ENCODE peak calls at places on chromosome 14, in ten cellular contexts. One of them, this sample, is unnamed.

GRCh38 chr14:90019824-90020523 is 41.8 kb upstream of the KCNK13 start:
- DNase-seq in ovary: no peak
- DNase-seq in bronchial epithelial cell: no peak
- DNase-seq in astrocyte of the spinal cord: no peak
- DNase-seq in upper lobe of right lung: no peak
- DNase-seq in fibroblast of the aortic adventitia: no peak
- DNase-seq in tibial artery: no peak
- DNase-seq in mammary epithelial cell: no peak
- DNase-seq in AG09309: no peak
- DNase-seq in cardiac fibroblast: no peak
- DNase-seq in this sample: no peak

GRCh38 chr14:78153069-78153351 is 17.2 kb upstream of the NRXN3 start:
- DNase-seq in mammary epithelial cell: no peak
- DNase-seq in ovary: no peak
- DNase-seq in fibroblast of the aortic adventitia: peak
- DNase-seq in bronchial epithelial cell: peak
- DNase-seq in AG09309: no peak
- DNase-seq in upper lobe of right lung: no peak
- DNase-seq in cardiac fibroblast: peak
- DNase-seq in astrocyte of the spinal cord: peak
- DNase-seq in tibial artery: no peak
- DNase-seq in this sample: peak

GRCh38 chr14:103943673-103944072 is 1.3 kb upstream of the RD3L start:
- DNase-seq in fibroblast of the aortic adventitia: no peak
- DNase-seq in ovary: no peak
- DNase-seq in upper lobe of right lung: no peak
- DNase-seq in astrocyte of the spinal cord: no peak
- DNase-seq in mammary epithelial cell: no peak
- DNase-seq in cardiac fibroblast: no peak
- DNase-seq in tibial artery: no peak
- DNase-seq in AG09309: no peak
- DNase-seq in bronchial epithelial cell: no peak
- DNase-seq in this sample: no peak

GRCh38 chr14:72810201-72810600 is 83.7 kb downstream of the DPF3 start:
- DNase-seq in AG09309: no peak
- DNase-seq in astrocyte of the spinal cord: no peak
- DNase-seq in mammary epithelial cell: no peak
- DNase-seq in bronchial epithelial cell: peak
- DNase-seq in ovary: no peak
- DNase-seq in upper lobe of right lung: no peak
- DNase-seq in cardiac fibroblast: peak
- DNase-seq in fibroblast of the aortic adventitia: no peak
- DNase-seq in tibial artery: no peak
- DNase-seq in this sample: peak

GRCh38 chr14:34052658-34053014 is 101.8 kb upstream of the EGLN3 start:
- DNase-seq in ovary: no peak
- DNase-seq in bronchial epithelial cell: peak
- DNase-seq in tibial artery: no peak
- DNase-seq in fibroblast of the aortic adventitia: no peak
- DNase-seq in AG09309: no peak
- DNase-seq in cardiac fibroblast: peak
- DNase-seq in upper lobe of right lung: no peak
- DNase-seq in astrocyte of the spinal cord: peak
- DNase-seq in mammary epithelial cell: peak
- DNase-seq in this sample: peak

GRCh38 chr14:103057372-103058208 is at the start of gene CDC42BPB:
- DNase-seq in upper lobe of right lung: peak
- DNase-seq in cardiac fibroblast: peak
- DNase-seq in astrocyte of the spinal cord: peak
- DNase-seq in ovary: peak
- DNase-seq in AG09309: peak
- DNase-seq in tibial artery: peak
- DNase-seq in mammary epithelial cell: peak
- DNase-seq in bronchial epithelial cell: peak
- DNase-seq in fibroblast of the aortic adventitia: peak
- DNase-seq in this sample: peak

GRCh38 chr14:51862171-51862838 is 1.9 kb downstream of the GNG2 start:
- DNase-seq in bronchial epithelial cell: no peak
- DNase-seq in ovary: no peak
- DNase-seq in fibroblast of the aortic adventitia: no peak
- DNase-seq in AG09309: no peak
- DNase-seq in astrocyte of the spinal cord: no peak
- DNase-seq in upper lobe of right lung: no peak
- DNase-seq in tibial artery: no peak
- DNase-seq in cardiac fibroblast: peak
- DNase-seq in mammary epithelial cell: no peak
- DNase-seq in this sample: no peak

GRCh38 chr14:61304678-61305077 is 16.7 kb upstream of the PRKCH start:
- DNase-seq in tibial artery: no peak
- DNase-seq in astrocyte of the spinal cord: no peak
- DNase-seq in ovary: no peak
- DNase-seq in fibroblast of the aortic adventitia: no peak
- DNase-seq in bronchial epithelial cell: no peak
- DNase-seq in AG09309: no peak
- DNase-seq in cardiac fibroblast: peak
- DNase-seq in upper lobe of right lung: no peak
- DNase-seq in mammary epithelial cell: no peak
- DNase-seq in this sample: no peak

GRCh38 chr14:101845896-101846295 is 84.4 kb downstream of the PPP2R5C start:
- DNase-seq in mammary epithelial cell: no peak
- DNase-seq in ovary: no peak
- DNase-seq in bronchial epithelial cell: no peak
- DNase-seq in upper lobe of right lung: no peak
- DNase-seq in cardiac fibroblast: no peak
- DNase-seq in tibial artery: no peak
- DNase-seq in AG09309: no peak
- DNase-seq in astrocyte of the spinal cord: no peak
- DNase-seq in fibroblast of the aortic adventitia: no peak
- DNase-seq in this sample: no peak

GRCh38 chr14:93030761-93031160 is 85.0 kb downstream of the ITPK1 start:
- DNase-seq in fibroblast of the aortic adventitia: no peak
- DNase-seq in mammary epithelial cell: no peak
- DNase-seq in astrocyte of the spinal cord: no peak
- DNase-seq in upper lobe of right lung: no peak
- DNase-seq in ovary: no peak
- DNase-seq in tibial artery: no peak
- DNase-seq in AG09309: no peak
- DNase-seq in bronchial epithelial cell: no peak
- DNase-seq in cardiac fibroblast: no peak
- DNase-seq in this sample: no peak

GRCh38 chr14:84809158-84809557 is 720.8 kb upstream of the FLRT2 start:
- DNase-seq in upper lobe of right lung: no peak
- DNase-seq in astrocyte of the spinal cord: no peak
- DNase-seq in mammary epithelial cell: no peak
- DNase-seq in ovary: no peak
- DNase-seq in AG09309: no peak
- DNase-seq in bronchial epithelial cell: no peak
- DNase-seq in cardiac fibroblast: no peak
- DNase-seq in tibial artery: no peak
- DNase-seq in fibroblast of the aortic adventitia: no peak
- DNase-seq in this sample: no peak

GRCh38 chr14:50875359-50876090 is 3.7 kb downstream of the ABHD12B start:
- DNase-seq in cardiac fibroblast: peak
- DNase-seq in bronchial epithelial cell: no peak
- DNase-seq in mammary epithelial cell: no peak
- DNase-seq in fibroblast of the aortic adventitia: peak
- DNase-seq in tibial artery: no peak
- DNase-seq in upper lobe of right lung: no peak
- DNase-seq in ovary: no peak
- DNase-seq in AG09309: no peak
- DNase-seq in astrocyte of the spinal cord: peak
- DNase-seq in this sample: no peak

GRCh38 chr14:83826838-83827237 is 1703.1 kb upstream of the FLRT2 start:
- DNase-seq in cardiac fibroblast: peak
- DNase-seq in astrocyte of the spinal cord: peak
- DNase-seq in tibial artery: no peak
- DNase-seq in upper lobe of right lung: no peak
- DNase-seq in mammary epithelial cell: no peak
- DNase-seq in bronchial epithelial cell: peak
- DNase-seq in fibroblast of the aortic adventitia: peak
- DNase-seq in ovary: no peak
- DNase-seq in AG09309: no peak
- DNase-seq in this sample: no peak

GRCh38 chr14:54174437-54174836 is 217.8 kb upstream of the BMP4 start:
- DNase-seq in astrocyte of the spinal cord: no peak
- DNase-seq in fibroblast of the aortic adventitia: peak
- DNase-seq in ovary: no peak
- DNase-seq in mammary epithelial cell: no peak
- DNase-seq in bronchial epithelial cell: no peak
- DNase-seq in tibial artery: no peak
- DNase-seq in upper lobe of right lung: no peak
- DNase-seq in AG09309: no peak
- DNase-seq in cardiac fibroblast: no peak
- DNase-seq in this sample: no peak

GRCh38 chr14:50475460-50475859 is 56.9 kb downstream of the MAP4K5 start:
- DNase-seq in AG09309: no peak
- DNase-seq in cardiac fibroblast: peak
- DNase-seq in bronchial epithelial cell: peak
- DNase-seq in upper lobe of right lung: no peak
- DNase-seq in tibial artery: no peak
- DNase-seq in astrocyte of the spinal cord: no peak
- DNase-seq in ovary: no peak
- DNase-seq in mammary epithelial cell: peak
- DNase-seq in fibroblast of the aortic adventitia: no peak
- DNase-seq in this sample: peak

GRCh38 chr14:96261772-96262485 is 5.9 kb downstream of the BDKRB1 start:
- DNase-seq in bronchial epithelial cell: no peak
- DNase-seq in cardiac fibroblast: no peak
- DNase-seq in mammary epithelial cell: no peak
- DNase-seq in fibroblast of the aortic adventitia: no peak
- DNase-seq in ovary: no peak
- DNase-seq in tibial artery: no peak
- DNase-seq in AG09309: no peak
- DNase-seq in astrocyte of the spinal cord: no peak
- DNase-seq in upper lobe of right lung: no peak
- DNase-seq in this sample: no peak
- TF ChIP-seq CTCF in bronchial epithelial cell: no peak
- TF ChIP-seq CTCF in cardiac fibroblast: no peak
- TF ChIP-seq CTCF in mammary epithelial cell: no peak
- TF ChIP-seq CTCF in fibroblast of the aortic adventitia: no peak
- TF ChIP-seq CTCF in ovary: no peak
- TF ChIP-seq CTCF in tibial artery: no peak
- TF ChIP-seq CTCF in AG09309: no peak
- TF ChIP-seq CTCF in astrocyte of the spinal cord: no peak
- TF ChIP-seq CTCF in upper lobe of right lung: no peak
- TF ChIP-seq CTCF in this sample: no peak

DNA sequence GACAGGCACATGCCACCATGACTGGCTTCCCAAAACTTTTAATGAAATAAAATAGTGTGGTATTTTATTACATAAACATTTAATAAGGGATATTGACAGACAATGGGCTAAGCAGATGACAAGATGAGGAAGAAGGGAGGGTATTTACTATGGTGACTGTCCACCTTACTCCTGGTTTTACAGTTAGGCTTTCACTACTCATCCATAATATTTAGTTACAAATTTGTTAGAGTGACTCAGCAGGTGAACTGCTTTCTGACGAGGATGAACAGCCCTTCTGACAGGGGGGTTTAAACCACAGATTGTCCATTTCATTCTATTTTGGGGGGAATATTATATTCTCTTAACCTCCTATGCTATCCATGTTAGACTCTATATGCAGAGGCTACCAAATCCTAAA is 3.6 kb upstream of the PALS1 start:
- DNase-seq in bronchial epithelial cell: no peak
- DNase-seq in AG09309: no peak
- DNase-seq in tibial artery: no peak
- DNase-seq in fibroblast of the aortic adventitia: no peak
- DNase-seq in cardiac fibroblast: no peak
- DNase-seq in astrocyte of the spinal cord: no peak
- DNase-seq in upper lobe of right lung: no peak
- DNase-seq in ovary: no peak
- DNase-seq in mammary epithelial cell: no peak
- DNase-seq in this sample: no peak
- H3K4me3 ChIP-seq in bronchial epithelial cell: no peak
- H3K4me3 ChIP-seq in AG09309: no peak
- H3K4me3 ChIP-seq in tibial artery: no peak
- H3K4me3 ChIP-seq in fibroblast of the aortic adventitia: no peak
- H3K4me3 ChIP-seq in cardiac fibroblast: no peak
- H3K4me3 ChIP-seq in astrocyte of the spinal cord: no peak
- H3K4me3 ChIP-seq in upper lobe of right lung: no peak
- H3K4me3 ChIP-seq in ovary: no peak
- H3K4me3 ChIP-seq in mammary epithelial cell: no peak
- H3K4me3 ChIP-seq in this sample: no peak

GRCh38 chr14:23385840-23386657 is 9.2 kb downstream of the CMTM5 start:
- DNase-seq in cardiac fibroblast: no peak
- DNase-seq in ovary: no peak
- DNase-seq in mammary epithelial cell: no peak
- DNase-seq in AG09309: no peak
- DNase-seq in upper lobe of right lung: no peak
- DNase-seq in astrocyte of the spinal cord: no peak
- DNase-seq in tibial artery: no peak
- DNase-seq in fibroblast of the aortic adventitia: no peak
- DNase-seq in bronchial epithelial cell: no peak
- DNase-seq in this sample: no peak
- TF ChIP-seq CTCF in cardiac fibroblast: no peak
- TF ChIP-seq CTCF in ovary: no peak
- TF ChIP-seq CTCF in mammary epithelial cell: no peak
- TF ChIP-seq CTCF in AG09309: no peak
- TF ChIP-seq CTCF in upper lobe of right lung: no peak
- TF ChIP-seq CTCF in astrocyte of the spinal cord: no peak
- TF ChIP-seq CTCF in tibial artery: no peak
- TF ChIP-seq CTCF in fibroblast of the aortic adventitia: no peak
- TF ChIP-seq CTCF in bronchial epithelial cell: no peak
- TF ChIP-seq CTCF in this sample: no peak

DNA sequence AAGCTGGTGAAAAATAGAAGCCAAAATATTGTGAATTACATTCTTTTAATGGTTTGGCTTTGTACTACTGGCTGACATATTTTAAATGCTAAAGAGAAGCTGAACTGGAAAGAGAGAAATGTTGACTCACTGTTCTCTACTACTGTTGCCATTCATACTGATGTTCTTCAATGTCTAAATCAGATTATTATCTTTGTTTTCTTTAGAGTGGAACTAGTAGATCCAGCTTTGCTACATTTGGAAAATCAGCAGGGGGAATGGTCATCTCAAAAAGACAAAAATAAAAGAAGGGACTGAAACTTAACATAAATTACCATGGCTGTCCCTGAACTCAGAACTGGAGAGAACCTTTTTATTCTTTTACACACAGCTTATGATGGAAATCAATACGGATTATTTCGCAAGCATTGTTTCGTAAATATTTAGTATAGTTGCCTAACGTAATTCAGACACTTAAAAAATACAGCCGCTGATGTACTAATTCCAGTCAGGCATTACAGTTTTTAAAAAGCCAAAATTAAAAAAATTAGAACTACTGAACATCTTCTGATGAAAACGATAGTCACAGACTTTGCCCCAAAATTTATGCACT is 76.3 kb upstream of the OTX2 start:
- DNase-seq in cardiac fibroblast: no peak
- DNase-seq in fibroblast of the aortic adventitia: no peak
- DNase-seq in mammary epithelial cell: no peak
- DNase-seq in bronchial epithelial cell: no peak
- DNase-seq in upper lobe of right lung: no peak
- DNase-seq in AG09309: no peak
- DNase-seq in ovary: no peak
- DNase-seq in astrocyte of the spinal cord: no peak
- DNase-seq in tibial artery: no peak
- DNase-seq in this sample: no peak
- H3K4me3 ChIP-seq in cardiac fibroblast: no peak
- H3K4me3 ChIP-seq in fibroblast of the aortic adventitia: no peak
- H3K4me3 ChIP-seq in mammary epithelial cell: no peak
- H3K4me3 ChIP-seq in bronchial epithelial cell: no peak
- H3K4me3 ChIP-seq in upper lobe of right lung: no peak
- H3K4me3 ChIP-seq in AG09309: no peak
- H3K4me3 ChIP-seq in ovary: no peak
- H3K4me3 ChIP-seq in astrocyte of the spinal cord: no peak
- H3K4me3 ChIP-seq in tibial artery: no peak
- H3K4me3 ChIP-seq in this sample: no peak

This sample was measured in epithelial cell of esophagus.